ENCODE peak calls at places on chromosome 20, in seven cellular contexts. E is WTC11, O is Peyer's patch, I is AG04450, Q is AG04449, F is astrocyte of the spinal cord, K is glutamatergic neuron. M is an unnamed sample.

GRCh38 chr20:38109657-38110524 is 55.2 kb downstream of the TGM2 start:
- DNase-seq in E (no peak), O (no peak), I (no peak), Q (peak), F (peak), K (no peak), M (peak)

GRCh38 chr20:44651507-44652373 is at the start of gene ADA:
- DNase-seq in E (peak), O (peak), I (no peak), Q (no peak), F (peak), K (peak), M (no peak)

GRCh38 chr20:35490736-35491181 is 35.4 kb downstream of the CEP250 start:
- DNase-seq in E (no peak), O (no peak), I (no peak), Q (no peak), F (no peak), K (no peak), M (peak)

GRCh38 chr20:23091741-23092408 is 5.8 kb upstream of the CD93 start:
- DNase-seq in E (no peak), O (no peak), I (no peak), Q (no peak), F (no peak), K (no peak), M (no peak)

GRCh38 chr20:4795394-4795793 is 73.7 kb downstream of the PRND start:
- DNase-seq in E (no peak), O (no peak), I (peak), Q (peak), F (peak), K (no peak), M (peak)

GRCh38 chr20:16397053-16397452 is 176.2 kb downstream of the KIF16B start:
- DNase-seq in E (no peak), O (no peak), I (no peak), Q (no peak), F (peak), K (no peak), M (no peak)

GRCh38 chr20:56422131-56422823 is 10.2 kb downstream of the CASS4 start:
- DNase-seq in E (no peak), O (no peak), I (peak), Q (no peak), F (peak), K (no peak), M (no peak)

GRCh38 chr20:36606171-36607116 is 865 bp downstream of the RAB5IF start:
- DNase-seq in E (peak), O (no peak), I (no peak), Q (no peak), F (peak), K (no peak), M (peak)

GRCh38 chr20:63814833-63815612 is 16.0 kb downstream of the ZBTB46 start:
- DNase-seq in E (no peak), O (no peak), I (no peak), Q (no peak), F (no peak), K (no peak), M (no peak)

GRCh38 chr20:58239216-58239615 is 10.8 kb upstream of the ANKRD60 start:
- DNase-seq in E (no peak), O (no peak), I (no peak), Q (no peak), F (no peak), K (no peak), M (no peak)

GRCh38 chr20:44125332-44126127 is 61.5 kb downstream of the JPH2 start:
- DNase-seq in E (no peak), O (no peak), I (no peak), Q (no peak), F (no peak), K (no peak), M (no peak)

GRCh38 chr20:20407891-20408805 is 40.2 kb downstream of the INSM1 start:
- DNase-seq in E (no peak), O (no peak), I (no peak), Q (no peak), F (no peak), K (peak), M (no peak)

GRCh38 chr20:23564927-23565326 is 3.4 kb downstream of the CST9L start:
- DNase-seq in E (no peak), O (no peak), I (no peak), Q (no peak), F (no peak), K (no peak), M (no peak)

GRCh38 chr20:62009869-62010445 is 55.7 kb downstream of the TAF4 start:
- DNase-seq in E (no peak), O (no peak), I (no peak), Q (no peak), F (no peak), K (no peak), M (no peak)

GRCh38 chr20:62832212-62832922 is 15.5 kb downstream of the COL9A3 start:
- DNase-seq in E (peak), O (peak), I (no peak), Q (no peak), F (no peak), K (peak), M (peak)

GRCh38 chr20:43507150-43508080 is at the start of gene L3MBTL1:
- DNase-seq in E (peak), O (peak), I (no peak), Q (no peak), F (peak), K (peak), M (no peak)

GRCh38 chr20:8780926-8781325 is 288.0 kb upstream of the PLCB4 start:
- DNase-seq in E (no peak), O (no peak), I (no peak), Q (no peak), F (no peak), K (no peak), M (no peak)

GRCh38 chr20:36624068-36624813 is 18.7 kb downstream of the RAB5IF start:
- DNase-seq in E (peak), O (peak), I (no peak), Q (no peak), F (no peak), K (no peak), M (no peak)

GRCh38 chr20:1338801-1339200 is 9.9 kb upstream of the SDCBP2 start:
- DNase-seq in E (no peak), O (no peak), I (no peak), Q (no peak), F (no peak), K (no peak), M (no peak)

GRCh38 chr20:9112541-9113515 is 43.9 kb downstream of the PLCB4 start:
- DNase-seq in E (no peak), O (no peak), I (peak), Q (peak), F (peak), K (no peak), M (no peak)

GRCh38 chr20:61457725-61458124 is 205.7 kb downstream of the CDH4 start:
- DNase-seq in E (no peak), O (no peak), I (no peak), Q (no peak), F (no peak), K (no peak), M (no peak)

GRCh38 chr20:58719971-58720371 is 27.4 kb downstream of the NPEPL1 start:
- DNase-seq in E (no peak), O (no peak), I (no peak), Q (no peak), F (no peak), K (no peak), M (no peak)

GRCh38 chr20:910840-911770 is 5.0 kb downstream of the ANGPT4 start:
- DNase-seq in E (no peak), O (no peak), I (no peak), Q (peak), F (peak), K (no peak), M (no peak)

GRCh38 chr20:10511166-10511506 is 76.0 kb downstream of the SLX4IP start:
- DNase-seq in E (no peak), O (no peak), I (no peak), Q (no peak), F (no peak), K (no peak), M (no peak)

GRCh38 chr20:38098952-38099351 is 65.4 kb downstream of the RPRD1B start:
- DNase-seq in E (no peak), O (no peak), I (no peak), Q (no peak), F (no peak), K (no peak), M (no peak)

GRCh38 chr20:47191074-47191673 is 165.3 kb downstream of the ZMYND8 start:
- DNase-seq in E (no peak), O (no peak), I (no peak), Q (no peak), F (no peak), K (no peak), M (no peak)

GRCh38 chr20:50691585-50692552 is 527 bp upstream of the RIPOR3 start:
- DNase-seq in E (peak), O (no peak), I (peak), Q (no peak), F (peak), K (no peak), M (no peak)

GRCh38 chr20:3461191-3461874 is 9.5 kb upstream of the ATRN start:
- DNase-seq in E (peak), O (no peak), I (no peak), Q (no peak), F (peak), K (no peak), M (no peak)

GRCh38 chr20:56685879-56686278 is 56.8 kb downstream of the TFAP2C start:
- DNase-seq in E (peak), O (no peak), I (no peak), Q (no peak), F (no peak), K (no peak), M (no peak)

GRCh38 chr20:40511478-40511877 is 177.6 kb downstream of the MAFB start:
- DNase-seq in E (no peak), O (no peak), I (no peak), Q (no peak), F (peak), K (no peak), M (no peak)

GRCh38 chr20:52192296-52193007 is 873 bp upstream of the ZFP64 start:
- DNase-seq in E (no peak), O (no peak), I (no peak), Q (no peak), F (peak), K (peak), M (no peak)

GRCh38 chr20:50789968-50790650 is 4.8 kb upstream of the BCAS4 start:
- DNase-seq in E (no peak), O (no peak), I (no peak), Q (no peak), F (no peak), K (no peak), M (no peak)

GRCh38 chr20:51385941-51386530 is 156.5 kb downstream of the NFATC2 start:
- DNase-seq in E (peak), O (no peak), I (no peak), Q (no peak), F (peak), K (no peak), M (no peak)

GRCh38 chr20:63573739-63574131 is 304 bp downstream of the HELZ2 start:
- DNase-seq in E (no peak), O (no peak), I (no peak), Q (no peak), F (no peak), K (no peak), M (no peak)

GRCh38 chr20:33838035-33838864 is 27.1 kb downstream of the CHMP4B start:
- DNase-seq in E (no peak), O (peak), I (no peak), Q (no peak), F (no peak), K (no peak), M (no peak)

GRCh38 chr20:38358500-38358998 is 12.3 kb downstream of the LBP start:
- DNase-seq in E (no peak), O (no peak), I (no peak), Q (no peak), F (no peak), K (no peak), M (no peak)

GRCh38 chr20:21941941-21942805 is 236.7 kb downstream of the PAX1 start:
- DNase-seq in E (no peak), O (no peak), I (no peak), Q (no peak), F (peak), K (no peak), M (no peak)
- TF ChIP-seq CTCF in E (no peak), O (no peak), I (no peak), Q (no peak), F (no peak), K (no peak), M (no peak)

GRCh38 chr20:49319204-49319809 is 41.5 kb upstream of the ZNFX1 start:
- DNase-seq in E (peak), O (no peak), I (no peak), Q (no peak), F (no peak), K (no peak), M (no peak)

GRCh38 chr20:49323622-49324238 is 45.9 kb upstream of the ZNFX1 start:
- DNase-seq in E (no peak), O (no peak), I (peak), Q (no peak), F (peak), K (no peak), M (peak)

GRCh38 chr20:49318091-49318429 is 40.2 kb upstream of the ZNFX1 start:
- DNase-seq in E (no peak), O (no peak), I (no peak), Q (no peak), F (no peak), K (no peak), M (no peak)

GRCh38 chr20:49318430-49319203 is 40.8 kb upstream of the ZNFX1 start:
- DNase-seq in E (peak), O (no peak), I (no peak), Q (no peak), F (no peak), K (no peak), M (no peak)

DNA sequence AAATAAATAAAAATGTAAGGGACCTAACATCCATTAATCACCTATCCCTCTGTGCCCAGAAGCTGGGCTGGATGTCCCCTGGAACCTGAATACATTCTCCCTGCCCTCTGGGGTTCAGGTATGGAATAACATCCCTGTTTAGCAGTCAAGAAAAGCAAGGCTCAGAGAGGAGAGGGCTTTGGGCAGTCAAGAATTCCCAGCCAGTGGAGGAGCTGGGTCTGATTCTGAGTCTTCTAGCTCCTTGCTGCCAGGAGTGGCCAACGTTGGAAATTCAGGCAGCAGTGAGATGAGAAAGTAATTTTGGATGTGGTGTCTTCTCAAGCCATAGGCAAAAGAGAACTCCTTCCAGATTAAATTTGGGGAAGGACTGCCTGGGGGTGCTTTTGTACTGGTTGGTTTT is 42.6 kb upstream of the ZNFX1 start:
- DNase-seq in E (peak), O (no peak), I (no peak), Q (no peak), F (peak), K (peak), M (no peak)
- TF ChIP-seq CTCF in E (no peak), O (no peak), I (peak), Q (peak), F (peak), K (peak), M (peak)

DNA sequence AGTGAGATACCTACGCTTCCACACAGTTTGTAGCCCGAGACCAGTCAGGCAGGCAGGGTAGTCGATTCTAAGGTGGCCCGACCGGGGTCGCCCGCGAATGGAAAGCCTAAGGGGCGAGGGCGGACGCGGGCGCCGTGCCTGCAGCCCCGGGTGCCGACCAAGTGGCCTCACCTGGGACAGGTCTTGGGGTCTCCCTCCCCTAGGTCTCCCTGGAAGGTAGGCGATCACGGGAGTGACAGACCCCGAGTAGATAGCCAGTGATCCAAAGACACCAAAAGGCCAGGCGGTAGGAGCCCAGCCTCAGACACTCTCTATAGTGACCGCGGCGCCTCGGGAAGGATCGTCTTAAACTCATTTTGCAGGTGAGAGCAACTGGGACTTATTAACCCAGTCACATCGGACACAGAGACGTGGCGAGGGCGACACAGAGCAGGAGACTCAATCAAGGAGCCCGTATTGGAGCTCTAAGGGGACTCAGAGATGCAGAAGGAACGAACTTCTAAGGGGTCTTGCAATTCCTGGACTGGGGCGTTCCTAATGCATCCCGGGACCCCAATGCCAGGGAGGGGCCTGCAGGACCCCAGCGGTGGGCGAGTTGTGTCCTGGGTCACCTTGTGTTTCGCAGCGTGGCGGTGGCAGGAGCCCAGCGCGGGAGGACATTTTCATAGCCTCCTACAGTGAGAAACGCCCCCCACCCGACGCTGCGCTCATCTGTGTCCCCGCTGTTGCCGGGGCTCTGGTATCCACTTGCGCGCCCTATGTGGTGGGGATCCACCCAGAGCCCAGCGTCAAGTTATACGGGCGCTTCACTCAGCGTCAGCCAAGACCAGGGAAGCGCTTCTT is 2.1 kb upstream of the VSX1 start:
- DNase-seq in E (no peak), O (no peak), I (no peak), Q (no peak), F (no peak), K (no peak), M (no peak)
- TF ChIP-seq CTCF in E (no peak), O (no peak), I (peak), Q (peak), F (no peak), K (no peak), M (peak)

DNA sequence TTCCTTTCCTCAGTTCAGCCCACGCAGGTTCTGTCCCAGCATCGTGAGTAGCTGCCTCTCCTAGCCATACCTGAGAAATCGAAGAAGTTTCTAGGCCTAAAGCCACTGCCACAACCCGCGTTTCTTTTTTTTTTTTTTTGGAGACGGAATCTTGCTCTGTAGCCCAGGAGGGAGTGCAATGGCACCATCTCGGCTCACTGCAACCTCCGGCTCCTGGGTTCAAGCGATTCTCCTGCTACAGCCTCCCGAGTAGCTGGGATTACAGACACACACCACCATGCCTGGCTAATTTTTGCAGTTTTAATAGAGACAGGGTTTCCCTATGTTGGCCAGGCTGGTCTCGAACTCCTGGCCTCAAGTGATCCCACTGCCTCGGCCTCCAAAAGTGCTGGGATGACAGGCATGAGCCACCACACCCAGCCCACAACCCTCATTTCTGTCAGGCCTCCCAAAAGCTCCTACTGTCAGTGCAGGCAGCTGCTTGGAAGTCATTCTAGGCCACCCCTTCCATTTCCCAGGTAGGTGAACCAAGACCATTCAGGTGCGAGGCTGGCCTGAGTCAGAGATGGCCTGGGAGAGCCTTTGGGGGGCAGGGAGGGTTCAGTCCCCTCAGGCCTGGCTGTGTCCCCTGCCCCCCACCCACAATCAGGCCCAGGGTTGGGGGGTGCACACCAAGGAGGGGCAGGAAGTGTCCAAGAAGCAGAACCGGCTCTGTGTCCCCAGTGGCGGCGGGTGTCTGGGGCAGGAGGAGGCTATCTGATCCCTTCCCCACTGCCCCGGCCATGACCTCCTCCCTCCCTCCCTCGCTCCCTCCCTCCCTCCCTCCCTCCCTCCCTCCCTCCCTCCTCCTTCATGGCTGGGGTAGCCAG is 47.2 kb downstream of the NOL4L start:
- DNase-seq in E (peak), O (no peak), I (no peak), Q (no peak), F (no peak), K (peak), M (no peak)
- TF ChIP-seq CTCF in E (no peak), O (no peak), I (no peak), Q (no peak), F (no peak), K (peak), M (no peak)

GRCh38 chr20:59835448-59836395 is 97.7 kb downstream of the SYCP2 start:
- DNase-seq in E (peak), O (peak), I (no peak), Q (no peak), F (peak), K (no peak), M (no peak)

GRCh38 chr20:59832406-59833156 is 100.9 kb downstream of the SYCP2 start:
- DNase-seq in E (no peak), O (no peak), I (no peak), Q (no peak), F (no peak), K (no peak), M (no peak)

GRCh38 chr20:59836768-59837167 is 96.7 kb downstream of the SYCP2 start:
- DNase-seq in E (no peak), O (no peak), I (no peak), Q (no peak), F (no peak), K (no peak), M (no peak)

GRCh38 chr20:59837623-59838394 is 95.6 kb downstream of the SYCP2 start:
- DNase-seq in E (no peak), O (no peak), I (no peak), Q (no peak), F (no peak), K (no peak), M (no peak)

GRCh38 chr20:59835057-59835447 is 98.4 kb downstream of the SYCP2 start:
- DNase-seq in E (no peak), O (no peak), I (no peak), Q (no peak), F (peak), K (no peak), M (no peak)
- TF ChIP-seq CTCF in E (no peak), O (no peak), I (no peak), Q (no peak), F (no peak), K (no peak), M (no peak)